ENCODE peak calls at places on chromosomes 5 and 9, in six cellular contexts. P is stomach, F is IMR-90, S is Peyer's patch, L is adrenal gland, M is sigmoid colon. I is an unnamed sample.

GRCh38 chr9:3578786-3579185 is 53.0 kb upstream of the RFX3 start:
- DNase-seq in P (no peak), F (peak), S (no peak), L (no peak), M (no peak), I (peak)

GRCh38 chr5:135013947-135014570 is 20.0 kb downstream of the PITX1 start:
- DNase-seq in P (peak), F (peak), S (no peak), L (no peak), M (peak), I (no peak)

GRCh38 chr9:104608336-104608735 is 2.9 kb upstream of the OR13C2 start:
- DNase-seq in P (no peak), F (no peak), S (no peak), L (no peak), M (no peak), I (peak)

GRCh38 chr9:5863092-5863746 is 27.5 kb upstream of the MLANA start:
- DNase-seq in P (peak), F (no peak), S (no peak), L (peak), M (no peak), I (no peak)

GRCh38 chr5:139561655-139562451 is 714 bp downstream of the UBE2D2 start:
- DNase-seq in P (peak), F (peak), S (peak), L (peak), M (peak), I (peak)

GRCh38 chr5:59484618-59485017 is 408.9 kb downstream of the PDE4D start:
- DNase-seq in P (no peak), F (no peak), S (no peak), L (no peak), M (no peak), I (no peak)

GRCh38 chr5:32767948-32768427 is 56.9 kb downstream of the NPR3 start:
- DNase-seq in P (no peak), F (peak), S (no peak), L (peak), M (no peak), I (peak)

GRCh38 chr5:90968319-90968718 is 409.7 kb downstream of the ADGRV1 start:
- DNase-seq in P (no peak), F (no peak), S (no peak), L (no peak), M (no peak), I (peak)

GRCh38 chr9:4796988-4797956 is 4.5 kb downstream of the RCL1 start:
- DNase-seq in P (no peak), F (peak), S (no peak), L (peak), M (no peak), I (peak)

GRCh38 chr5:176319827-176320554 is 41.6 kb downstream of the KIAA1191 start:
- DNase-seq in P (no peak), F (peak), S (no peak), L (no peak), M (no peak), I (peak)

GRCh38 chr5:141743652-141744333 is 61.8 kb upstream of the ARAP3 start:
- DNase-seq in P (no peak), F (no peak), S (no peak), L (no peak), M (no peak), I (no peak)

GRCh38 chr5:64963278-64963677 is 194.5 kb downstream of the CWC27 start:
- DNase-seq in P (no peak), F (no peak), S (no peak), L (no peak), M (no peak), I (no peak)

GRCh38 chr5:125205604-125206221 is 459.3 kb upstream of the ZNF608 start:
- DNase-seq in P (no peak), F (no peak), S (no peak), L (no peak), M (no peak), I (no peak)

GRCh38 chr5:151155777-151156731 is 1.5 kb downstream of the ANXA6 start:
- DNase-seq in P (no peak), F (peak), S (peak), L (peak), M (peak), I (peak)

GRCh38 chr5:90901263-90901662 is 342.7 kb downstream of the ADGRV1 start:
- DNase-seq in P (no peak), F (no peak), S (no peak), L (no peak), M (no peak), I (no peak)

GRCh38 chr5:95861858-95862561 is 39.5 kb upstream of the GLRX start:
- DNase-seq in P (no peak), F (peak), S (no peak), L (no peak), M (no peak), I (peak)

GRCh38 chr5:174608631-174609097 is 115.7 kb upstream of the MSX2 start:
- DNase-seq in P (peak), F (no peak), S (no peak), L (peak), M (peak), I (no peak)

GRCh38 chr5:144469106-144469505 is 298.4 kb downstream of the KCTD16 start:
- DNase-seq in P (no peak), F (peak), S (no peak), L (no peak), M (no peak), I (no peak)

GRCh38 chr5:91151947-91152346 is 231.2 kb downstream of the ARRDC3 start:
- DNase-seq in P (peak), F (peak), S (no peak), L (peak), M (peak), I (peak)

GRCh38 chr5:6355294-6355693 is 23.1 kb downstream of the MED10 start:
- DNase-seq in P (no peak), F (no peak), S (no peak), L (no peak), M (no peak), I (no peak)

GRCh38 chr5:175842947-175843793 is 28.2 kb upstream of the CPLX2 start:
- DNase-seq in P (no peak), F (peak), S (no peak), L (peak), M (no peak), I (no peak)

GRCh38 chr5:120463991-120464626 is at the start of gene PRR16:
- DNase-seq in P (peak), F (peak), S (peak), L (peak), M (peak), I (peak)

GRCh38 chr9:127351182-127352166 is 45.5 kb upstream of the SLC2A8 start:
- DNase-seq in P (no peak), F (no peak), S (no peak), L (no peak), M (no peak), I (no peak)

GRCh38 chr9:22307013-22307711 is 139.5 kb upstream of the DMRTA1 start:
- DNase-seq in P (peak), F (peak), S (no peak), L (peak), M (no peak), I (no peak)

GRCh38 chr5:76473676-76474075 is 70.6 kb downstream of the IQGAP2 start:
- DNase-seq in P (no peak), F (no peak), S (peak), L (no peak), M (no peak), I (no peak)

GRCh38 chr9:21813575-21814473 is 11.4 kb downstream of the MTAP start:
- DNase-seq in P (peak), F (peak), S (peak), L (peak), M (peak), I (no peak)

GRCh38 chr9:95007470-95007869 is 281.0 kb downstream of the AOPEP start:
- DNase-seq in P (no peak), F (no peak), S (no peak), L (no peak), M (no peak), I (no peak)

GRCh38 chr9:95004452-95005275 is 278.2 kb downstream of the AOPEP start:
- DNase-seq in P (peak), F (no peak), S (no peak), L (no peak), M (peak), I (peak)

GRCh38 chr9:95008151-95008771 is 281.8 kb downstream of the AOPEP start:
- DNase-seq in P (no peak), F (no peak), S (no peak), L (no peak), M (no peak), I (no peak)

GRCh38 chr9:95003694-95004451 is 277.4 kb downstream of the AOPEP start:
- DNase-seq in P (peak), F (peak), S (no peak), L (peak), M (peak), I (peak)

GRCh38 chr9:95005276-95006141 is 279.0 kb downstream of the AOPEP start:
- DNase-seq in P (no peak), F (no peak), S (no peak), L (no peak), M (no peak), I (no peak)
- TF ChIP-seq POLR2A in P (no peak), F (peak), S (no peak), L (no peak), M (no peak), I (no peak)

DNA sequence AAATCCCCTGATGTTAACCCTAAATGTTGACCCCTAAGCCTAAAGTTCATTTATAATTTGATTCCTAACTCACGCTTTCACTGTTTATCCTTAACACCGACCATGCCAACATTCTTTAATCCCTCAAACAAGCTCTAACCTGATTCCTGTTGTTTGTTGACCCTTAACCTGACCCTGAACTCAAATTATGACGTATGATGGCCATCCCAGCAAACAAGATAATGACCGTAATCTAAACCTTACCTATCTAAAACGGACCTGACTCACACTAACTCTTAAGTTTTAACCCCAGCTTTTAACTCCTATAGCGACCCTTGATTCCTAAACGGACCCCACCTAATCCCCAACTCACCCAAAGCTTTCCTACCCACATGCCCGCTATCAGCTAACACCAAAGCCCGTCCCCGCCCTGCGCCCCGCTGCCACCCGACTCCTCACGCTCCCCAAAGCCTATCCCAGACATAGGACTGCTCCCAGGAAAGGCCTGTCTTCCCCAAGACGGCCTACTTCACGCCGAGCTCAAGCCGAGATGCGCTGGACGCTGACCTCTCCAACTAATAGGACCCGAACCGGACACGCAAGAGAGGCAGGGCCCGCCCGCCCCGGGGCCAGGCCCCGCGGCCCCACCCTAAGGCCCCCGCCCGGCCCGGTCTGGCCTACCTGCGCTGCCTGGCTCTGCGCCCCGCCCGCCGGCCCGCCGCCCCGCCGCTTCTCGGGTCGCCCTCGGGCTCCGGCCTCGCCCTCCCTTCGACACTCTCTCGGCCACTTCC is 395 bp downstream of the TLN1 start:
- DNase-seq in P (no peak), F (no peak), S (peak), L (no peak), M (no peak), I (peak)
- TF ChIP-seq POLR2A in P (no peak), F (no peak), S (no peak), L (no peak), M (peak), I (no peak)

GRCh38 chr9:86369810-86370209 is 15.6 kb upstream of the TUT7 start:
- DNase-seq in P (no peak), F (no peak), S (no peak), L (no peak), M (no peak), I (no peak)

GRCh38 chr9:86368871-86369521 is 14.8 kb upstream of the TUT7 start:
- DNase-seq in P (no peak), F (peak), S (no peak), L (no peak), M (no peak), I (peak)
- TF ChIP-seq POLR2A in P (no peak), F (no peak), S (no peak), L (no peak), M (no peak), I (no peak)

DNA sequence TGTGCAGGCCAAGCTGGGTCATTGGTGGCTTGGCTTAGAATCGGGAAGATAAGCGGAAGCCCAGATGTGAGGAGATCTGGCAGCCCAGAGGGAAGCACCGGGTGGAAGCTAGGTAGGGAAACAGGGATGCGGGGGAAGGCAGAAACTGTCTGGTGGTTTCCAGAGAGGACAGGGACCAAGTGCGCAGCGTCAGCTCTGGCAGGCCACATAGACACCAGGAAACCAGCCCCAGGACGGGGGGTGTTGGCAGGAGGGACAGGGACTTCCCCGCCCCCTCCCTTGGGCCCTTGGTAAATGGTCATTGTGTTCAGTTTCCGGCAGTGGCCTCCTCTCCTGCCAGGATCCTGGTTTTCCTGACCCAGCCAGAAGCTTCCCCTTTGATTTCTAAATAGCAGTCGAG is 2.0 kb downstream of the RALGDS start:
- DNase-seq in P (no peak), F (no peak), S (no peak), L (no peak), M (peak), I (no peak)
- TF ChIP-seq POLR2A in P (no peak), F (no peak), S (no peak), L (no peak), M (no peak), I (no peak)

DNA sequence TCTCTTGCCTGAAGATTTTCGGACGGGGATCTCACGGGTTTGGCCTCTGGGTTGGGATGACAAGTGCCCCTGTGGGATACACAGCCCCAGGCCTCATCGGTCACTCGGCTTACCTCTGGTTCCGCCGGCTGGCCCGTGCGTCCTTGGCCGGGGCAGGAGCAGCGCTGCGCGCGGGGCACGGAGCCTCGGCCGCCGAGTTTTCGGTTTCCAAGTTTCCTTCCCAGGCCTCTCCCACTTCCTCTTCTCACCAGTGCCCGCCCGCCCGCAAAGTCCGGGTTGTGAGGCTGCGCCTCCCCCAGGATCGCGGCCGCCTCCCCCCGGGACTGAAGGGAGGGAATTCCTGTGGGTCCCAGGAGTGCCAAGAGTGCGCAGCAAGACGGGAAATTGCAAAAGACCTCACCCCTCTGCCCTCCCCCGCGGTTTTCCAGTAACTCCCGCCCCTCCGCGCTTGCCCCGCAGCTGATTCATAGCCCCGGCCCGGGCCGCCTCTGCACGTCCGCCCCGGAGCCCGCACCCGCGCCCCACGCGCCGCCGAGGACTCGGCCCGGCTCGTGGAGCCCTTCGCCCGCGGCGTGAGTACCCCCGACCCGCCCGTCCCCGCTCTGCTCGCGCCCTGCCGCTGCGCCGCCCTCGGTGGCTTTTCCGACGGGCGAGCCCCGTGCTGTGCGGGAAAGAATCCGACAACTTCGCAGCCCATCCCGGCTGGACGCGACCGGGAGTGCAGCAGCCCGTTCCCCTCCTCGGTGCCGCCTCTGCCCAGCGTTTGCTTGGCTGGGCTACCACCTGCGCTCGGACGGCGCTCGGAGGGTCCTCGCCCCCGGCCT is at the start of gene OSMR:
- DNase-seq in P (peak), F (peak), S (peak), L (peak), M (peak), I (peak)
- TF ChIP-seq POLR2A in P (no peak), F (peak), S (no peak), L (peak), M (peak), I (no peak)

GRCh38 chr5:98989723-98990122 is 60.9 kb upstream of the CHD1 start:
- DNase-seq in P (no peak), F (no peak), S (no peak), L (peak), M (no peak), I (peak)
- TF ChIP-seq POLR2A in P (no peak), F (no peak), S (no peak), L (no peak), M (no peak), I (no peak)

GRCh38 chr9:72907421-72907820 is 45.4 kb downstream of the ALDH1A1 start:
- DNase-seq in P (no peak), F (no peak), S (no peak), L (no peak), M (no peak), I (no peak)
- TF ChIP-seq POLR2A in P (no peak), F (no peak), S (no peak), L (no peak), M (no peak), I (no peak)

DNA sequence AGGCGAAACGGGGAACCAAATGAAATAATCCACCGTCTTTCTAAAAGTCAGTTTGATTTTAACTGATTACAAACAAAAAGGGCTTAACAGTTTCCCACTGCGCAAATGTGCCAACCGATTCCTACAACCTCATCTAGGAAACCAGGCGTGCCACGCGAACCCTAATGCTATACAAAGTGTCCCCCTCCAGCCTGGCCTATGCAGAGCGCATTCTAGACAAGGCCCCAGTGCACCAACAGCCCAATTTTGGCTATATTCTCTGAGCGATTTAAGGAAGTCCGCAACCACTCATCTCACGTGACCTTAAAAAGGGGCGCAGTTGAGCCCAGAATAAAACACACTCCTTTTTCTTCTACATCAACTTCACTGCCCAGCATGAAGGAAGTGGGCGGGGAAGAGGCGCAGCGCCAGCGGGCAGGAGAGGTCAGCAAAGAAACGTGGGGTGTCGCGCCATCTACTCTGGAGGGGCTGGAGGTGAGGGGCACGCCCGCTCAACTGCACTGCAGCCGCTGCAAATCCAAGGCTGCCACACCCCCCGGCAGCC is 779 bp downstream of the FAM13B start:
- DNase-seq in P (peak), F (peak), S (peak), L (peak), M (peak), I (peak)
- TF ChIP-seq POLR2A in P (no peak), F (no peak), S (no peak), L (no peak), M (no peak), I (no peak)

DNA sequence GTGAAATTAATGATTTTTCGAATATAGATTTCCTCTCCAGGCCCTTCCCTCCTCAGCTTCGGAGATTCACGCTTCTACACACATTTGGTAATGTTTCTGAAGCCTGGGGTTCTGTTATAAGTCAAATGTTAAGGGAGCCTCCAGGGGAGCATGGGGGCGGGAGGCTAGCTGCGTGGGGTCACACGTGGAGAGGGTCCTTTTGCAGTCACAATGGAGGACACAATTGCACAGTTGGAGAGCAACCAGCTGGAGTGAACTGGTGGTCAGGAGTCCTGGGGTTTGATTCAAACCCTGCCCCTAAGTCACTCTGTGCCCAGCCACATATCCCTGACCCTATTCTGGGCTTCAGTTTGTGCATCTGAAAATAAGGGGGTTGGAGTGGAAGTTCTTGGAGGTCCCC is 481.4 kb downstream of the CDK5RAP2 start:
- DNase-seq in P (no peak), F (no peak), S (no peak), L (no peak), M (no peak), I (no peak)
- TF ChIP-seq POLR2A in P (no peak), F (no peak), S (no peak), L (no peak), M (no peak), I (no peak)

DNA sequence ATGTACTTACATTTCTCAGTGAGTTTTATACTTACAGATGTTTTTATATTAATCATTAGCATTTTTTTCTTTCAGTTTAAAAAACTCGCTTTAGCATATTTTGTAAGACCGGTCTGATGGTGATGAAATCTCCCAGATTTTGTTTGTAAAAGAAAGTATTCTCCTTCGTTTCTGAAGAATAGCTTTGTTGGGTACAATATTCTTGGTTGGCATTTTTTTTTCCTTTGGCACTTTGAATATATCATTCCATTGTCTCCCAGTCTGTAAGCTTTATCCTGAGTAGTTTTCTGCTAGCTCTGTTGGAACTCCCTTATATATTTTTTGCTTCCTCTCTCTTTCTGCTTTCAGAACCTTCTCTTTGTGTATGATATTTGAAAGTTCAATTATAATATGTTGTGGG is 412.6 kb downstream of the RASEF start:
- DNase-seq in P (no peak), F (no peak), S (no peak), L (no peak), M (no peak), I (no peak)
- TF ChIP-seq POLR2A in P (no peak), F (no peak), S (no peak), L (no peak), M (no peak), I (no peak)